ENCODE peak calls at places on chromosomes 7 and 10, in seven cellular contexts. Y, O, T, B, F, X and N are unnamed samples.

GRCh38 chr10:22700489-22700888 is 13.9 kb downstream of the PIP4K2A start:
- DNase-seq in X (no peak), F (no peak), B (no peak), Y (no peak), T (no peak), O (no peak), N (no peak)

GRCh38 chr10:88992945-88993537 is 2.4 kb downstream of the FAS start:
- DNase-seq in B (no peak), O (no peak), X (no peak), F (no peak), T (no peak), Y (no peak), N (no peak)

GRCh38 chr7:81583882-81584533 is 185.8 kb downstream of the HGF start:
- DNase-seq in T (no peak), F (no peak), X (no peak), Y (no peak), B (no peak), O (no peak), N (no peak)

GRCh38 chr10:60006046-60006445 is 99.7 kb upstream of the CCDC6 start:
- DNase-seq in B (no peak), T (no peak), X (no peak), Y (no peak), O (no peak), F (no peak), N (no peak)

GRCh38 chr10:126872768-126873167 is 32.5 kb upstream of the DOCK1 start:
- DNase-seq in Y (no peak), O (no peak), B (no peak), X (no peak), F (no peak), T (no peak), N (no peak)

GRCh38 chr10:121185816-121186215 is 334.7 kb downstream of the WDR11 start:
- DNase-seq in X (no peak), Y (no peak), T (no peak), O (no peak), B (no peak), F (no peak), N (no peak)

GRCh38 chr10:119197921-119198320 is 9.4 kb upstream of the GRK5 start:
- DNase-seq in Y (no peak), X (no peak), T (no peak), F (no peak), O (no peak), B (no peak), N (no peak)

GRCh38 chr7:40243076-40243475 is 108.3 kb downstream of the SUGCT start:
- DNase-seq in X (no peak), O (no peak), Y (no peak), B (no peak), F (no peak), T (no peak), N (no peak)

GRCh38 chr10:124005091-124005490 is 88.3 kb downstream of the CHST15 start:
- DNase-seq in T (no peak), O (no peak), B (no peak), X (no peak), F (no peak), Y (no peak), N (no peak)

GRCh38 chr10:73577788-73578187 is 13.4 kb downstream of the USP54 start:
- DNase-seq in B (no peak), X (peak), F (peak), T (no peak), O (no peak), Y (no peak), N (no peak)

GRCh38 chr10:17237163-17237562 is 9.1 kb downstream of the VIM start:
- DNase-seq in Y (no peak), B (no peak), T (no peak), F (no peak), O (no peak), X (no peak), N (no peak)

GRCh38 chr7:132028144-132028920 is 471.9 kb upstream of the PODXL start:
- DNase-seq in B (no peak), Y (no peak), T (no peak), X (no peak), O (no peak), F (no peak), N (no peak)

GRCh38 chr10:71348850-71349249 is 29.8 kb downstream of the SLC29A3 start:
- DNase-seq in T (no peak), X (no peak), Y (no peak), F (no peak), O (no peak), B (no peak), N (no peak)

GRCh38 chr10:26790596-26790995 is 70.2 kb downstream of the ABI1 start:
- DNase-seq in T (no peak), Y (no peak), X (no peak), O (no peak), B (no peak), F (no peak), N (no peak)

GRCh38 chr7:74182453-74183090 is 8.4 kb downstream of the EIF4H start:
- DNase-seq in Y (no peak), X (no peak), O (no peak), B (no peak), T (no peak), F (no peak), N (no peak)

GRCh38 chr7:148697256-148697841 is 1.4 kb upstream of the CUL1 start:
- DNase-seq in Y (no peak), O (no peak), F (peak), B (peak), T (no peak), X (peak), N (peak)

GRCh38 chr10:24951201-24952145 is 933 bp downstream of the PRTFDC1 start:
- DNase-seq in O (peak), Y (no peak), F (peak), X (peak), B (peak), T (peak), N (peak)